ENCODE peak calls at places on chromosome 18, in five cellular contexts. D is HEK293T, P is foreskin fibroblast, V is tibial nerve, O is GM23338. A is an unnamed sample.
A peak's percentile ranks its signal among the peaks of the same experiment; 100 is the strongest.

GRCh38 chr18:10033038-10033437 is 119.2 kb downstream of the VAPA start:
- DNase-seq in V (no peak), O (no peak), P (no peak), D (no peak), A (no peak)

GRCh38 chr18:78510636-78511035 is 469.0 kb upstream of the SALL3 start:
- DNase-seq in O (no peak), P (no peak), D (no peak), V (no peak), A (peak; percentile 37)

GRCh38 chr18:21115519-21116411 is 4.2 kb upstream of the ROCK1 start:
- DNase-seq in V (no peak), P (peak; percentile 83), O (peak; percentile 48), D (no peak), A (no peak)

GRCh38 chr18:57352761-57353136 is 392 bp downstream of the ST8SIA3 start:
- DNase-seq in P (no peak), O (peak; percentile 41), V (no peak), D (no peak), A (peak; percentile 59)

GRCh38 chr18:11885278-11885991 is 22.7 kb downstream of the MPPE1 start:
- DNase-seq in D (no peak), O (no peak), V (no peak), P (no peak), A (no peak)

GRCh38 chr18:46891742-46892214 is 25.5 kb downstream of the PIAS2 start:
- DNase-seq in O (no peak), V (no peak), D (no peak), P (no peak), A (no peak)

GRCh38 chr18:59837586-59837985 is 62.2 kb upstream of the PMAIP1 start:
- DNase-seq in D (peak; percentile 50), V (no peak), P (no peak), O (peak; percentile 91), A (peak; percentile 72)

GRCh38 chr18:51162617-51163016 is 34.9 kb downstream of the MEX3C start:
- DNase-seq in P (no peak), D (no peak), V (no peak), O (no peak), A (no peak)

GRCh38 chr18:8756571-8756970 is 51.2 kb downstream of the MTCL1 start:
- DNase-seq in V (no peak), D (no peak), P (no peak), O (no peak), A (no peak)

GRCh38 chr18:13381907-13382682 is 163.5 kb downstream of the LDLRAD4 start:
- DNase-seq in O (no peak), V (peak; percentile 27), P (no peak), D (no peak), A (no peak)

GRCh38 chr18:43277164-43277600 is at the start of gene SYT4:
- DNase-seq in P (no peak), D (peak; percentile 32), V (no peak), O (peak; percentile 93), A (peak; percentile 84)

GRCh38 chr18:6022840-6023239 is 127.5 kb upstream of the TMEM200C start:
- DNase-seq in P (no peak), V (no peak), D (peak; percentile 6), O (peak; percentile 44), A (peak; percentile 18)

GRCh38 chr18:80033181-80034067 is 810 bp upstream of the RBFA start:
- DNase-seq in O (peak; percentile 84), D (no peak), P (peak; percentile 18), V (no peak), A (no peak)

GRCh38 chr18:70028734-70029133 is 81.1 kb upstream of the CD226 start:
- DNase-seq in O (no peak), V (no peak), P (no peak), D (no peak), A (no peak)

GRCh38 chr18:37667836-37668235 is 102.2 kb upstream of the CELF4 start:
- DNase-seq in D (no peak), V (no peak), O (no peak), P (no peak), A (no peak)

GRCh38 chr18:58385472-58385871 is 243.4 kb downstream of the ALPK2 start:
- DNase-seq in D (no peak), P (no peak), O (no peak), V (no peak), A (no peak)

GRCh38 chr18:10213526-10213925 is 240.9 kb upstream of the APCDD1 start:
- DNase-seq in P (peak; percentile 52), V (no peak), D (no peak), O (no peak), A (no peak)

GRCh38 chr18:59286341-59286740 is 13.1 kb upstream of the RAX start:
- DNase-seq in O (no peak), P (no peak), D (no peak), V (no peak), A (no peak)

GRCh38 chr18:44779893-44780292 is 99.2 kb downstream of the SETBP1 start:
- DNase-seq in O (no peak), D (no peak), V (no peak), P (no peak), A (no peak)

GRCh38 chr18:36711813-36712444 is 116.9 kb downstream of the TPGS2 start:
- DNase-seq in D (no peak), O (no peak), V (no peak), P (peak; percentile 80), A (no peak)

GRCh38 chr18:32373995-32374394 is 96.7 kb downstream of the GAREM1 start:
- DNase-seq in O (no peak), P (peak; percentile 36), D (peak; percentile 63), V (no peak), A (no peak)

GRCh38 chr18:9808530-9809241 is 77.1 kb upstream of the TXNDC2 start:
- DNase-seq in P (no peak), V (no peak), D (no peak), O (peak; percentile 93), A (no peak)

GRCh38 chr18:5391427-5391826 is 95.9 kb upstream of the ZBTB14 start:
- DNase-seq in O (no peak), V (no peak), P (no peak), D (no peak), A (no peak)

GRCh38 chr18:25350561-25351201 is 1.3 kb downstream of the ZNF521 start:
- DNase-seq in O (peak; percentile 44), P (peak; percentile 72), D (peak; percentile 50), V (peak; percentile 40), A (peak; percentile 9)

GRCh38 chr18:10131036-10131774 is 217.4 kb downstream of the VAPA start:
- DNase-seq in O (peak; percentile 44), P (no peak), D (peak; percentile 23), V (no peak), A (no peak)